ENCODE peak calls at places on chromosomes 6 and 20, in four cellular contexts. C is prostate gland, L is PC-3, S is cardiac muscle cell. H is an unnamed sample.

GRCh38 chr20:9427977-9428607 is 86.3 kb upstream of the LAMP5 start:
- DNase-seq in S (no peak), C (no peak), L (no peak), H (no peak)

GRCh38 chr6:26284537-26285142 is 80.4 kb upstream of the BTN3A2 start:
- DNase-seq in S (peak), C (peak), L (peak), H (no peak)

GRCh38 chr20:48149887-48150286 is 364.6 kb upstream of the SULF2 start:
- DNase-seq in S (no peak), C (no peak), L (no peak), H (no peak)

GRCh38 chr6:34358389-34358906 is 34.0 kb downstream of the NUDT3 start:
- DNase-seq in S (peak), L (peak), C (peak), H (no peak)

GRCh38 chr6:149026530-149026942 is 279.7 kb downstream of the UST start:
- DNase-seq in C (peak), S (peak), L (peak), H (no peak)

GRCh38 chr6:9628819-9629218 is 786.1 kb downstream of the TFAP2A start:
- DNase-seq in S (no peak), L (no peak), C (no peak), H (no peak)

GRCh38 chr20:49768204-49769124 is 44.2 kb upstream of the SLC9A8 start:
- DNase-seq in C (peak), L (peak), S (peak), H (no peak)

GRCh38 chr6:135159531-135159930 is 21.6 kb upstream of the MYB start:
- DNase-seq in L (no peak), S (no peak), C (no peak), H (no peak)

GRCh38 chr20:4922186-4922585 is 79.1 kb downstream of the SLC23A2 start:
- DNase-seq in C (no peak), S (no peak), L (no peak), H (no peak)

GRCh38 chr6:21634582-21634981 is 41.0 kb downstream of the SOX4 start:
- DNase-seq in S (peak), C (no peak), L (peak), H (no peak)

GRCh38 chr6:5584072-5584471 is 322.8 kb downstream of the FARS2 start:
- DNase-seq in S (peak), C (no peak), L (no peak), H (no peak)

GRCh38 chr6:46757206-46757564 is 10.5 kb downstream of the ANKRD66 start:
- DNase-seq in L (no peak), C (no peak), S (no peak), H (no peak)

GRCh38 chr20:44598413-44599290 is 16.3 kb downstream of the PKIG start:
- DNase-seq in C (no peak), L (peak), S (peak), H (no peak)

GRCh38 chr6:3301506-3301905 is 42.8 kb downstream of the PSMG4 start:
- DNase-seq in S (no peak), C (no peak), L (no peak), H (no peak)

GRCh38 chr6:39836621-39837020 is 44.4 kb downstream of the DAAM2 start:
- DNase-seq in L (no peak), S (no peak), C (no peak), H (no peak)

GRCh38 chr20:38692436-38693411 is 31.6 kb upstream of the SLC32A1 start:
- DNase-seq in C (peak), S (peak), L (peak), H (no peak)

GRCh38 chr6:41356838-41357237 is 21.4 kb downstream of the NCR2 start:
- DNase-seq in C (no peak), L (peak), S (no peak), H (no peak)

GRCh38 chr6:78701407-78701806 is 165.9 kb upstream of the IRAK1BP1 start:
- DNase-seq in S (no peak), C (no peak), L (peak), H (no peak)

DNA sequence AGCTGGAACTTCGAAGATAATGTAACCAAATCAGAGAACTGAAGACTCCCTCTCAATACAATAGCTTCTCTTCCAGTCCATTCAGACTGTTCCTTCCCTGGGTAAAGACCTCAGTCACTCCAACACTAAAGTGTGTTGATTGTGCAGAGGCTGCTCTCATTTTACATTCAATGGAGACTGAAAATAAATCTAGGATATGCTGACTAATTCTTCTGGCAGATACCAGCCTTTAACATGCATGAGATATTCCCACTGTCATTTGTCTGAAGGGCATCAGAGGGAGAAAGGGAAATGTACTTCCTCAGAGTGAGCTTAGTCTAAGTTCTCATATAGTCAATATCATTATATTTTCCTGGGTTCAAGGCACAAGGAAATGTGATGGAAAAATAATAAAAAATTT is 166.4 kb upstream of the IRAK1BP1 start:
- DNase-seq in C (no peak), S (no peak), L (no peak), H (no peak)
- TF ChIP-seq CTCF in C (no peak), S (no peak), L (no peak), H (no peak)

GRCh38 chr6:75563032-75563431 is 38.6 kb upstream of the SENP6 start:
- DNase-seq in S (peak), C (no peak), L (peak), H (no peak)
- TF ChIP-seq CTCF in S (peak), C (no peak), L (peak), H (peak)

DNA sequence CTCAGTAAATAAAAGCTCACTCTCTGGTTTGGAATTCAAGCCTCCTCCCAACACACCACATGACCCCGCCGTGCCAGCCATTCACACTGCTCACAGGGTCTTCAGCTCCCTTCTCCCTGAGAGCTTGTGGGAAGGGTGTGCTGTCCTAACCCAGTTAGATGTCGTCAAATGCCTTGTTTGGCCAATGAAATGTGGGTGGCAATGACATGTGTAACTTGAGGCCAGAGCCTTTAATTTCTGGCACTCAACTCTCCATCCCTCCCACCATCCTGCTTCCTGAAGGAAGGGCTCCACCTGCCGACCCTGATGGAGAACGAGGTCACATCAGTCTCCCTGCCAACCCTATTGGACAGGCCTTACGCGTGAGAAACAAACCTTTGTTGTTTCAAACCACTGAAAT is 224.5 kb upstream of the AGPAT4 start:
- DNase-seq in L (peak), S (peak), C (no peak), H (no peak)
- TF ChIP-seq CTCF in L (peak), S (peak), C (no peak), H (peak)

DNA sequence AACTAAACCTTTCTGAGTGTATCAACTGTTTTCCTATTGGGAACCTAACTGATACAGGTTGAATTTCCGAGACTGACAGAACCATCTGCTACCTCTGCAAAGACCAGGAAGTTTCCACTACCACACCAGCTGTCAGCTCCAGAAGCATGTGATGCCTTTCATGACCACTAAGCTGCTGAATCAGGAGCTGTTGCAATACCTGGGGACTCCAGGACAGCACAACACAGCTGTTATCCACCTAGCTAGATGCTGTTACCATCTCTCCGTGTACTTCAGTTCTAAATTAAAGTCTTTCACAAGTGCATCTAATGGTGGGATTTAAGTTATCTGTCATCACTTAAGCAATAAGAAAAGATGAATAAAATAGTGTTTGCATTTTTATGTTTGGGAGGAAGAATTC is 158.2 kb upstream of the IMPG1 start:
- DNase-seq in C (no peak), S (no peak), L (no peak), H (no peak)
- TF ChIP-seq CTCF in C (no peak), S (no peak), L (no peak), H (peak)

GRCh38 chr20:7980332-7981046 is 39.1 kb downstream of the TMX4 start:
- DNase-seq in S (peak), L (peak), C (peak), H (no peak)
- TF ChIP-seq CTCF in S (peak), L (peak), C (no peak), H (peak)

GRCh38 chr6:35449287-35449881 is 2.8 kb upstream of the FANCE start:
- DNase-seq in L (peak), C (peak), S (peak), H (no peak)
- TF ChIP-seq CTCF in L (peak), C (peak), S (peak), H (peak)

DNA sequence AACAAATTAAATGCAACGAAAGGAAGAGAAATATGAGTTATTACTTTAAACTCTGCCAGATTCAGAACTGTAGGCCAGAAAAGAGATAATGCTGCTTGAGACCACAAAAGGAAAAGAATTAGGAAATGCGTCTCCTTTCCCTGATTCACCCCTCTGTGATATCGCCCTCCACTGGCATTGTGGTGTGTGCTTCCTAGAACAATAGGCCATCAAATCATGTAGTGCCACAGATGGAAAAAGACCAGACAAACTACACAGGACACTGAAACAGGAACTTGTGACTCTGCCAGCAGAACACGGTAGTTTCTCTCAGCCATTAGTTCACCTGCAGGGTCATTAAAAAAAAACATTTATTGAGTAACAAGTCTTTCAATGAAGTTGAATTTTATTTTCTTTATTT is 14.8 kb upstream of the LAMA4 start:
- DNase-seq in C (no peak), S (peak), L (peak), H (no peak)
- TF ChIP-seq CTCF in C (no peak), S (peak), L (peak), H (no peak)